ENCODE peak calls at places on chromosomes 11 and 22, in nine cellular contexts. N, J, R, U, K, O, S, C and H are unnamed samples.

GRCh38 chr11:2376751-2377451 is at the start of gene CD81:
- DNase-seq in K (peak; percentile 53), C (no peak), S (no peak), N (peak; percentile 56), U (peak; percentile 63), J (no peak), R (peak; percentile 68), O (no peak), H (peak; percentile 65)

GRCh38 chr11:62931501-62932278 is 10.5 kb upstream of the CHRM1 start:
- DNase-seq in U (no peak), C (no peak), R (no peak), O (peak; percentile 26), J (no peak), N (no peak), K (no peak), S (no peak), H (no peak)

GRCh38 chr11:1743587-1744136 is 6.7 kb downstream of the IFITM10 start:
- DNase-seq in C (no peak), R (no peak), U (no peak), S (peak; percentile 66), J (no peak), O (no peak), N (no peak), K (no peak), H (no peak)

GRCh38 chr11:103433380-103433779 is 324.2 kb downstream of the DYNC2H1 start:
- DNase-seq in U (no peak), R (no peak), N (no peak), O (peak; percentile 85), C (no peak), K (no peak), J (no peak), S (no peak), H (no peak)

GRCh38 chr11:96967616-96968015 is 577.8 kb downstream of the JRKL start:
- DNase-seq in J (no peak), S (no peak), K (no peak), R (no peak), O (no peak), U (no peak), N (no peak), C (no peak), H (no peak)

GRCh38 chr11:8315463-8315862 is 51.8 kb upstream of the LMO1 start:
- DNase-seq in U (no peak), N (no peak), R (no peak), S (no peak), O (no peak), K (no peak), C (no peak), J (no peak), H (no peak)

GRCh38 chr22:36334838-36335603 is 52.7 kb downstream of the MYH9 start:
- DNase-seq in C (peak; percentile 79), S (no peak), N (no peak), R (peak; percentile 55), J (peak; percentile 76), U (no peak), O (peak; percentile 76), K (peak; percentile 50), H (peak; percentile 72)

GRCh38 chr22:23243006-23243573 is 62.8 kb downstream of the BCR start:
- DNase-seq in C (no peak), O (no peak), N (peak; percentile 72), S (no peak), R (no peak), U (peak; percentile 69), J (no peak), K (peak; percentile 72), H (no peak)

GRCh38 chr11:117941163-117941707 is 12.0 kb upstream of the TMPRSS13 start:
- DNase-seq in O (peak; percentile 83), N (no peak), U (no peak), K (no peak), C (no peak), J (no peak), S (peak; percentile 45), R (no peak), H (no peak)

GRCh38 chr11:118916842-118917388 is 8.8 kb downstream of the BCL9L start:
- DNase-seq in J (no peak), R (peak; percentile 70), C (no peak), K (no peak), S (peak; percentile 91), N (no peak), U (no peak), O (peak; percentile 39), H (no peak)

GRCh38 chr11:106077609-106078517 is at the start of gene AASDHPPT:
- DNase-seq in K (no peak), S (no peak), J (peak; percentile 21), N (no peak), O (peak; percentile 55), C (no peak), R (no peak), U (no peak), H (no peak)

GRCh38 chr22:35523167-35523928 is 17.3 kb upstream of the RASD2 start:
- DNase-seq in N (no peak), S (no peak), J (no peak), K (no peak), U (no peak), O (no peak), R (no peak), C (no peak), H (no peak)

GRCh38 chr11:45900916-45901617 is 6.0 kb downstream of the FREY1 start:
- DNase-seq in C (peak; percentile 52), R (peak; percentile 51), S (no peak), U (no peak), K (no peak), N (no peak), J (no peak), O (no peak), H (peak; percentile 63)
- H3K27ac ChIP-seq in C (peak overlapping the region; percentile 100), R (no peak overlapping the region), S (peak overlapping the region; percentile 57), U (no peak overlapping the region), K (no peak overlapping the region), N (no peak overlapping the region), J (no peak overlapping the region), O (no peak overlapping the region), H (peak overlapping the region; percentile 96)

GRCh38 chr11:46203746-46204145 is 73.7 kb upstream of the CREB3L1 start:
- DNase-seq in S (no peak), O (no peak), J (no peak), N (no peak), R (no peak), C (no peak), K (no peak), U (no peak), H (no peak)

GRCh38 chr11:46200537-46201281 is 76.8 kb upstream of the CREB3L1 start:
- DNase-seq in O (peak; percentile 22), N (no peak), J (no peak), R (no peak), K (no peak), C (no peak), S (no peak), U (no peak), H (no peak)

GRCh38 chr11:46198873-46199250 is 77.6 kb upstream of the PHF21A start:
- DNase-seq in O (no peak), U (no peak), S (no peak), K (no peak), C (no peak), J (no peak), R (no peak), N (no peak), H (no peak)

GRCh38 chr11:46202149-46202548 is 75.3 kb upstream of the CREB3L1 start:
- DNase-seq in R (no peak), U (no peak), J (no peak), N (no peak), O (no peak), C (no peak), K (no peak), S (no peak), H (no peak)

GRCh38 chr11:46202696-46203391 is 74.6 kb upstream of the CREB3L1 start:
- DNase-seq in U (no peak), K (no peak), J (no peak), C (no peak), R (no peak), N (no peak), S (no peak), O (no peak), H (no peak)
- H3K27ac ChIP-seq in U (no peak overlapping the region), K (no peak overlapping the region), J (no peak overlapping the region), C (no peak overlapping the region), R (no peak overlapping the region), N (peak overlapping the region; percentile 10), S (no peak overlapping the region), O (no peak overlapping the region), H (no peak overlapping the region)

GRCh38 chr11:47991894-47992293 is 11.5 kb downstream of the PTPRJ start:
- DNase-seq in U (no peak), C (no peak), O (no peak), S (no peak), R (no peak), J (no peak), K (no peak), N (no peak), H (no peak)

GRCh38 chr11:47989779-47990178 is 9.4 kb downstream of the PTPRJ start:
- DNase-seq in O (no peak), J (no peak), K (no peak), C (no peak), U (no peak), N (no peak), S (no peak), R (no peak), H (no peak)

GRCh38 chr11:47994417-47994816 is 14.1 kb downstream of the PTPRJ start:
- DNase-seq in K (no peak), U (no peak), O (no peak), C (no peak), J (no peak), R (no peak), N (no peak), S (no peak), H (no peak)

GRCh38 chr11:47992959-47993820 is 12.8 kb downstream of the PTPRJ start:
- DNase-seq in O (no peak), N (no peak), K (no peak), C (no peak), J (no peak), S (no peak), R (no peak), U (no peak), H (no peak)

GRCh38 chr11:47991266-47991830 is 11.0 kb downstream of the PTPRJ start:
- DNase-seq in N (no peak), U (no peak), K (no peak), J (peak; percentile 34), O (peak; percentile 67), C (no peak), R (no peak), S (no peak), H (no peak)
- H3K27ac ChIP-seq in N (peak overlapping the region; percentile 6), U (no peak overlapping the region), K (no peak overlapping the region), J (peak overlapping the region; percentile 63), O (no peak overlapping the region), C (peak overlapping the region; percentile 53), R (peak overlapping the region; percentile 80), S (no peak overlapping the region), H (no peak overlapping the region)

DNA sequence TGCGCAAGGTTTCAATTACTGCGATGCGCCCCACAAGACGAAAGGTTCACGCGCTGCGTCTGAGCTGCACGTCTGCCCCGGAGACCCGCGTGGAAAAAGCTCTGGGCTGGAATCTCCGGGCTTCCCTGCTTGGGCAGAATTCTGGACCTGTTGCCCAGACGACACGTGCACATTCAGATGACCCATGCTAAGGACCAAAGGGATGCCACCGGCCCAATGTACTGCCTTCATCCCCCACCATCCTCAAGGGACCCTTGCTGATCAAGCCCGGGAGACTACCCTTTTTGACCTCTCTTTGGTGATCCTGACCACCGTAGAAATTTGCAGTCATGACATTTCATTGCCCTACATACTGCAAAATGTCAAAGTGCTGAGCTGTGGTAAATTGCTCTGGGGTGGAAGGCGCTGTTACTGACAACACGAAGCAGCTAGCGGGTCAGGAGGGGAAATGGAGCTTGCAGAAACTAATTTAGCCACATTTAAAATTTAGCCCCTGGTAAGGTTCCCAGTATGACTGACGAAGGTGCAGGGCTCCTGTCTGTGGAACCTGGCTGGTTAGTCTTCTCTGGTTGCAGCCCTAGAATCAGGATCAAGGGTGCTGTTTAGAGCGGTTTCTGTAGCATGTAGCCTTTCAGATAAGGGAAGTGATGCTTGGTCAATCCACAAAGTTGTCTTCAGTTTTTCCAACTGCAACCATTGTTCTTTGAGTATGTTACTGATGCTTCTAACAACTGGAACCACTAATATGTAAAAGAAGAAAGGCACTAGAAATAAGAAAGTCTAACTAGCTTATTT is 81.9 kb downstream of the PRR5L start:
- DNase-seq in O (no peak), R (no peak), U (no peak), S (no peak), N (no peak), C (no peak), K (no peak), J (no peak), H (no peak)
- H3K27ac ChIP-seq in O (no peak overlapping the region), R (peak overlapping the region; percentile 28), U (peak overlapping the region; percentile 48), S (no peak overlapping the region), N (no peak overlapping the region), C (peak overlapping the region; percentile 57), K (peak overlapping the region; percentile 60), J (no peak overlapping the region), H (no peak overlapping the region)